ENCODE peak calls at places on chromosomes 7 and 10, in nine cellular contexts. Q is right lobe of liver, T is heart left ventricle, R is esophagus squamous epithelium, L is stomach, K is A549, N is IMR-90, M is suprapubic skin, B is body of pancreas. X is an unnamed sample.

GRCh38 chr7:66920256-66920655 is 769 bp upstream of the TMEM248 start:
- DNase-seq in Q (no peak), T (no peak), R (no peak), L (no peak), K (no peak), N (no peak), M (no peak), B (no peak), X (no peak)

GRCh38 chr10:8033812-8034665 is 20.4 kb upstream of the GATA3 start:
- DNase-seq in Q (no peak), T (no peak), R (no peak), L (no peak), K (no peak), N (no peak), M (no peak), B (no peak), X (no peak)

GRCh38 chr7:12770227-12770975 is 83.0 kb downstream of the ARL4A start:
- DNase-seq in Q (peak; percentile 68), T (peak; percentile 28), R (no peak), L (peak; percentile 68), K (peak; percentile 36), N (no peak), M (no peak), B (peak; percentile 59), X (peak; percentile 24)

GRCh38 chr10:70546585-70546984 is 56.0 kb downstream of the PRF1 start:
- DNase-seq in Q (no peak), T (no peak), R (no peak), L (peak; percentile 40), K (no peak), N (no peak), M (no peak), B (peak; percentile 37), X (no peak)

GRCh38 chr7:22549051-22549450 is 49.1 kb upstream of the STEAP1B start:
- DNase-seq in Q (no peak), T (no peak), R (no peak), L (no peak), K (no peak), N (no peak), M (no peak), B (no peak), X (no peak)

GRCh38 chr10:98295907-98296306 is 27.9 kb upstream of the LOXL4 start:
- DNase-seq in Q (no peak), T (no peak), R (no peak), L (no peak), K (no peak), N (peak; percentile 49), M (peak; percentile 44), B (no peak), X (no peak)

GRCh38 chr10:80081801-80082750 is 3.6 kb downstream of the TMEM254 start:
- DNase-seq in Q (no peak), T (no peak), R (no peak), L (no peak), K (peak; percentile 13), N (peak; percentile 60), M (no peak), B (no peak), X (no peak)

GRCh38 chr7:157412491-157413180 is 75.8 kb downstream of the DNAJB6 start:
- DNase-seq in Q (no peak), T (no peak), R (no peak), L (no peak), K (no peak), N (no peak), M (no peak), B (no peak), X (no peak)

GRCh38 chr10:12819071-12819470 is 182.4 kb downstream of the CCDC3 start:
- DNase-seq in Q (no peak), T (no peak), R (no peak), L (no peak), K (no peak), N (no peak), M (no peak), B (no peak), X (no peak)
- H3K27ac ChIP-seq in Q (no peak overlapping the region), T (no peak overlapping the region), R (no peak overlapping the region), L (no peak overlapping the region), K (no peak overlapping the region), N (no peak overlapping the region), M (no peak overlapping the region), B (no peak overlapping the region), X (no peak overlapping the region)

GRCh38 chr10:64070241-64070640 is 549.0 kb downstream of the REEP3 start:
- DNase-seq in Q (no peak), T (no peak), R (no peak), L (no peak), K (no peak), N (no peak), M (no peak), B (no peak), X (no peak)
- H3K4me3 ChIP-seq in Q (no peak overlapping the region), T (no peak overlapping the region), R (no peak overlapping the region), L (no peak overlapping the region), K (no peak overlapping the region), N (no peak overlapping the region), M (no peak overlapping the region), B (no peak overlapping the region), X (no peak overlapping the region)

GRCh38 chr10:96832721-96833219 is 672 bp downstream of the LCOR start:
- DNase-seq in Q (peak; percentile 91), T (peak; percentile 89), R (peak; percentile 42), L (peak; percentile 88), K (peak; percentile 78), N (peak; percentile 67), M (peak; percentile 85), B (peak; percentile 83), X (peak; percentile 90)
- TF ChIP-seq POLR2A in Q (peak; percentile 46), T (no peak), R (no peak), L (no peak), K (peak; percentile 33), N (no peak), M (peak; percentile 44), B (peak; percentile 48), X (no peak)

GRCh38 chr10:116706281-116706680 is 36.1 kb downstream of the HSPA12A start:
- DNase-seq in Q (no peak), T (no peak), R (no peak), L (no peak), K (no peak), N (no peak), M (no peak), B (no peak), X (no peak)

GRCh38 chr10:116702165-116702564 is 40.2 kb downstream of the HSPA12A start:
- DNase-seq in Q (no peak), T (no peak), R (no peak), L (no peak), K (no peak), N (no peak), M (no peak), B (no peak), X (peak; percentile 57)

GRCh38 chr10:116707981-116708380 is 34.4 kb downstream of the HSPA12A start:
- DNase-seq in Q (no peak), T (no peak), R (no peak), L (no peak), K (no peak), N (no peak), M (no peak), B (no peak), X (no peak)

GRCh38 chr10:116705498-116705897 is 36.9 kb downstream of the HSPA12A start:
- DNase-seq in Q (no peak), T (no peak), R (no peak), L (no peak), K (no peak), N (no peak), M (no peak), B (no peak), X (no peak)

GRCh38 chr10:116704926-116705325 is 37.4 kb downstream of the HSPA12A start:
- DNase-seq in Q (no peak), T (no peak), R (no peak), L (peak; percentile 62), K (no peak), N (no peak), M (no peak), B (peak; percentile 84), X (no peak)
- H3K27ac ChIP-seq in Q (no peak overlapping the region), T (no peak overlapping the region), R (no peak overlapping the region), L (no peak overlapping the region), K (no peak overlapping the region), N (no peak overlapping the region), M (no peak overlapping the region), B (no peak overlapping the region), X (no peak overlapping the region)

GRCh38 chr7:118214833-118215182 is 9.7 kb upstream of the ANKRD7 start:
- DNase-seq in Q (no peak), T (no peak), R (no peak), L (no peak), K (no peak), N (no peak), M (no peak), B (no peak), X (no peak)
- H3K4me3 ChIP-seq in Q (peak overlapping the region; percentile 51), T (peak overlapping the region; percentile 49), R (peak overlapping the region; percentile 51), L (peak overlapping the region; percentile 56), K (peak overlapping the region; percentile 63), N (peak overlapping the region; percentile 65), M (peak overlapping the region; percentile 58), B (peak overlapping the region; percentile 76), X (peak overlapping the region; percentile 56)

GRCh38 chr10:15859865-15860691 is at the start of gene MINDY3:
- DNase-seq in Q (peak; percentile 82), T (peak; percentile 83), R (peak; percentile 4), L (peak; percentile 80), K (peak; percentile 86), N (peak; percentile 74), M (peak; percentile 85), B (peak; percentile 75), X (peak; percentile 86)
- TF ChIP-seq POLR2A in Q (no peak), T (peak; percentile 45), R (no peak), L (no peak), K (peak; percentile 66), N (no peak), M (no peak), B (peak; percentile 29), X (no peak)

X was measured in upper lobe of left lung.